ENCODE peak calls at places on chromosomes 4 and X, in eight cellular contexts. E is IMR-90, K is A549, W is GM12878, D is WTC11, S is HepG2, M is H1, J is K562. B is an unnamed sample.

GRCh38 chr4:7654550-7655266 is 220.0 kb upstream of the PSAPL1 start:
- DNase-seq in K (no peak), M (no peak), W (no peak), J (no peak), S (no peak), D (no peak), E (no peak), B (no peak)

GRCh38 chr4:24488399-24489164 is 95.8 kb downstream of the DHX15 start:
- DNase-seq in E (peak; percentile 62), D (peak; percentile 94), K (peak; percentile 67), S (peak; percentile 44), M (peak; percentile 98), W (peak; percentile 5), J (peak; percentile 86), B (peak; percentile 82)

GRCh38 chr4:1608196-1608820 is 75.8 kb downstream of the FAM53A start:
- DNase-seq in W (no peak), D (no peak), K (no peak), M (no peak), S (no peak), E (no peak), J (no peak), B (no peak)

GRCh38 chr4:24736066-24736465 is 59.3 kb upstream of the SOD3 start:
- DNase-seq in E (peak; percentile 20), J (no peak), M (peak; percentile 54), D (peak; percentile 31), K (no peak), W (no peak), S (no peak), B (no peak)

GRCh38 chrX:344371-344901 is 25.8 kb upstream of the GTPBP6 start:
- DNase-seq in E (no peak), J (no peak), W (no peak), M (peak; percentile 42), D (peak; percentile 10), K (no peak), S (no peak), B (no peak)

GRCh38 chr4:149841686-149842085 is 26.0 kb upstream of the IQCM start:
- DNase-seq in W (no peak), K (no peak), D (no peak), M (no peak), S (no peak), E (no peak), J (no peak), B (no peak)

GRCh38 chr4:187798385-187798784 is 197.2 kb upstream of the ZFP42 start:
- DNase-seq in E (no peak), M (no peak), K (no peak), S (no peak), D (peak; percentile 21), J (no peak), W (no peak), B (no peak)

GRCh38 chr4:176009254-176009653 is 56.4 kb upstream of the WDR17 start:
- DNase-seq in S (no peak), J (no peak), M (no peak), K (no peak), E (no peak), D (no peak), W (no peak), B (no peak)

GRCh38 chr4:150038335-150039076 is 39.7 kb upstream of the DCLK2 start:
- DNase-seq in K (no peak), S (no peak), M (no peak), W (peak; percentile 37), J (no peak), D (no peak), E (no peak), B (no peak)

GRCh38 chr4:40438384-40439026 is 103.4 kb downstream of the CHRNA9 start:
- DNase-seq in K (no peak), E (no peak), M (no peak), S (no peak), J (no peak), W (no peak), D (no peak), B (no peak)

GRCh38 chrX:538311-538710 is 92.3 kb upstream of the SHOX start:
- DNase-seq in S (no peak), J (no peak), K (no peak), M (no peak), E (no peak), W (no peak), D (no peak), B (no peak)

GRCh38 chr4:141347738-141348524 is 127.2 kb downstream of the ZNF330 start:
- DNase-seq in E (peak; percentile 28), J (no peak), D (no peak), W (no peak), M (no peak), S (no peak), K (no peak), B (no peak)

GRCh38 chrX:108772549-108772948 is 36.2 kb upstream of the IRS4 start:
- DNase-seq in J (no peak), W (no peak), E (no peak), M (no peak), K (no peak), S (no peak), D (no peak), B (no peak)

GRCh38 chr4:80173387-80173786 is 23.9 kb upstream of the PRDM8 start:
- DNase-seq in J (no peak), E (peak; percentile 88), D (no peak), K (no peak), S (no peak), M (no peak), W (no peak), B (no peak)

GRCh38 chr4:20252656-20253271 is 1.1 kb downstream of the SLIT2 start:
- DNase-seq in E (peak; percentile 39), M (peak; percentile 66), J (no peak), S (no peak), K (no peak), D (peak; percentile 33), W (no peak), B (peak; percentile 55)

GRCh38 chr4:125191252-125191651 is 123.5 kb upstream of the FAT4 start:
- DNase-seq in D (no peak), W (no peak), K (no peak), M (no peak), J (no peak), S (no peak), E (peak; percentile 93), B (no peak)

GRCh38 chr4:125187221-125187620 is 127.5 kb upstream of the FAT4 start:
- DNase-seq in S (no peak), K (no peak), M (no peak), W (no peak), D (no peak), E (peak; percentile 75), J (no peak), B (no peak)

GRCh38 chr4:125181804-125182203 is 133.0 kb upstream of the FAT4 start:
- DNase-seq in D (no peak), K (no peak), E (no peak), M (no peak), W (no peak), S (no peak), J (no peak), B (no peak)

GRCh38 chr4:125187621-125188176 is 127.1 kb upstream of the FAT4 start:
- DNase-seq in J (no peak), E (peak; percentile 0), M (no peak), S (no peak), W (no peak), D (no peak), K (no peak), B (no peak)
- TF ChIP-seq USF2 in J (no peak), E (no peak), M (no peak), S (no peak), W (no peak), D (no peak), K (no peak), B (no peak)

DNA sequence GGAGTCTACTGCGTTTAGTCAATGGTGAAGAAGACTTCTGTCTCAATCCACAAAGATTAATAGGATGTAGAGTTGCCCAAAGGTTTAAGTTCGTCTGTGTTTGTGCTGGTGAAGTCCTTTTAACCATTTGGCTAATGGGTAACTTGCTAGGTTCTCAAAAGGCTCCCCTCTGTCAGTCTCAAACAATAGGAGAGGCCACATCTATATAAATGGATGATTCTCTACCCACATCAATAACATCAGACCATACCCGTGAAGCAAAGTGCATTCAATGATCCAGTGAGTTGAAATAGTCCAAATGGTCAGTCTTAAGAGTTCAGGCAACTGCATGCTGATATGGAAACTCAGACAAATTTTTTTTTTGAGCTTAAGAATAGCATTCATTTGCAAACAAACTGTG is 28.1 kb downstream of the RS1 start:
- DNase-seq in D (no peak), M (no peak), S (peak; percentile 51), W (no peak), K (no peak), E (no peak), J (no peak), B (no peak)
- TF ChIP-seq USF2 in D (no peak), M (no peak), S (no peak), W (no peak), K (no peak), E (no peak), J (no peak), B (no peak)

GRCh38 chrX:109943092-109943739 is 59.7 kb upstream of the TMEM164 start:
- DNase-seq in D (no peak), E (no peak), M (no peak), K (no peak), S (no peak), W (no peak), J (peak; percentile 28), B (no peak)
- TF ChIP-seq USF2 in D (no peak), E (no peak), M (no peak), K (no peak), S (no peak), W (no peak), J (no peak), B (no peak)

GRCh38 chr4:77023920-77024319 is 51.9 kb downstream of the CCNI start:
- DNase-seq in D (no peak), S (peak; percentile 38), M (no peak), E (no peak), J (no peak), K (no peak), W (no peak), B (no peak)

GRCh38 chr4:77021614-77022089 is 54.1 kb downstream of the CCNI start:
- DNase-seq in W (no peak), M (no peak), K (no peak), D (no peak), E (peak; percentile 90), S (no peak), J (no peak), B (no peak)

GRCh38 chr4:77020017-77020416 is 55.8 kb downstream of the CCNI start:
- DNase-seq in E (no peak), K (no peak), J (no peak), D (no peak), M (no peak), W (no peak), S (no peak), B (no peak)

GRCh38 chr4:77025643-77026321 is 50.0 kb downstream of the CCNI start:
- DNase-seq in D (no peak), M (no peak), J (no peak), K (no peak), E (peak; percentile 50), S (no peak), W (peak; percentile 7), B (no peak)

DNA sequence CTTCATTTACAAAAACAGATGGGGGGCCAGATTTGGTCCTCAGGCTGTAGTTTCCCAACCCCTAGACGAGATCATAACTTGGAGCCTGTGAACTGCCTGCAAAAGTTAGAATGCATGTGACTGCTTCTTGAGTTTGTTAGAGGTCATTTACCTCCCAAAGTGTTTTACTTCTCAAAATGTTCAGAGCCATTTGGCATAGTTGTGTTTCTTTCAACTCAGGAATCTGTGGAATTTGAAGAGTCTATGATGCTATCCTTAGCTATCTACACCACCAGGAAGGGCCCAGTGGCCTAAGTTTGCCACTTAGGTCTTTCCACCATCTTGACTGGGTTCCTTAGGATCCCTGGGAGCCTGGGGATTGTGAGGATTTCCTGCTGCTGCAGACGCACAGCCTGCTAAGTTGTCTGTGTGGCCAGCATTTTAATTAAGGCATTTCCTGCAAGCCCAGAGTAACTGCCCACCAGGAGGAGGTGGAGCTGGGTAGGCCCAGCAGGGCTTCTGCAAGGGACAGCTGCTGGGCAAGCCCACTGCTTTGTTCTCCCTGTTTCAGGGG is 53.1 kb downstream of the CCNI start:
- DNase-seq in M (no peak), K (no peak), E (peak; percentile 81), D (peak; percentile 52), S (no peak), W (no peak), J (no peak), B (peak; percentile 24)
- TF ChIP-seq USF2 in M (no peak), K (no peak), E (no peak), D (no peak), S (no peak), W (no peak), J (no peak), B (no peak)

B was measured in SK-N-SH.